ENCODE peak calls at places on chromosomes 5 and 9, in four cellular contexts. O is endodermal cell; Z is CD8-positive, alpha-beta T cell; R is cardiac muscle cell. X is an unnamed sample.

GRCh38 chr9:134066546-134066922 is 1.3 kb downstream of the BRD3 start:
- DNase-seq in R (peak), Z (no peak), O (no peak), X (peak)

GRCh38 chr5:149224282-149224681 is 47.4 kb upstream of the AFAP1L1 start:
- DNase-seq in Z (no peak), R (no peak), O (no peak), X (no peak)

GRCh38 chr9:118686940-118687339 is 682.3 kb downstream of the BRINP1 start:
- DNase-seq in Z (no peak), R (no peak), O (no peak), X (no peak)

GRCh38 chr5:52007230-52007858 is 624.1 kb downstream of the ISL1 start:
- DNase-seq in Z (no peak), O (peak), R (peak), X (peak)

GRCh38 chr5:171821286-171821685 is 35.7 kb downstream of the SMIM23 start:
- DNase-seq in Z (no peak), O (no peak), R (no peak), X (no peak)

GRCh38 chr9:3189113-3189861 is 336.5 kb downstream of the RFX3 start:
- DNase-seq in Z (no peak), R (no peak), O (no peak), X (no peak)

GRCh38 chr5:178431777-178432155 is 158.4 kb downstream of the COL23A1 start:
- DNase-seq in Z (no peak), O (no peak), R (no peak), X (no peak)

GRCh38 chr5:68215888-68216736 is 556 bp downstream of the PIK3R1 start:
- DNase-seq in R (peak), O (peak), Z (peak), X (peak)

GRCh38 chr5:142015781-142016533 is 3.1 kb upstream of the GNPDA1 start:
- DNase-seq in O (peak), Z (no peak), R (peak), X (peak)

GRCh38 chr9:3906437-3907213 is 380.8 kb upstream of the RFX3 start:
- DNase-seq in R (peak), Z (no peak), O (no peak), X (peak)

GRCh38 chr9:124721109-124721850 is 49.8 kb downstream of the NR6A1 start:
- DNase-seq in R (peak), O (peak), Z (no peak), X (no peak)

GRCh38 chr9:72353455-72354116 is 11.4 kb downstream of the ZFAND5 start:
- DNase-seq in O (no peak), R (no peak), Z (no peak), X (no peak)

GRCh38 chr9:126248680-126249079 is 77.9 kb upstream of the MVB12B start:
- DNase-seq in O (no peak), R (peak), Z (no peak), X (peak)

GRCh38 chr9:1535051-1535450 is 480.1 kb upstream of the SMARCA2 start:
- DNase-seq in Z (no peak), R (no peak), O (no peak), X (no peak)

GRCh38 chr5:128155793-128156192 is 72.2 kb downstream of the SLC12A2 start:
- DNase-seq in O (no peak), Z (no peak), R (no peak), X (no peak)

GRCh38 chr5:112232651-112233050 is 186.4 kb downstream of the EPB41L4A start:
- DNase-seq in O (no peak), R (no peak), Z (no peak), X (no peak)

GRCh38 chr9:27447036-27447700 is 76.9 kb upstream of the IFNK start:
- DNase-seq in R (no peak), Z (no peak), O (no peak), X (no peak)

GRCh38 chr9:4320021-4320420 is 20.2 kb upstream of the GLIS3 start:
- DNase-seq in R (no peak), O (no peak), Z (no peak), X (no peak)

GRCh38 chr5:141349917-141350619 is at the start of gene PCDHGB1:
- DNase-seq in R (peak), Z (no peak), O (peak), X (peak)

GRCh38 chr9:88106492-88106891 is 31.8 kb downstream of the SPATA31C2 start:
- DNase-seq in R (peak), Z (no peak), O (peak), X (peak)

GRCh38 chr5:75473463-75473862 is 38.0 kb downstream of the CERT1 start:
- DNase-seq in O (no peak), R (no peak), Z (no peak), X (no peak)

GRCh38 chr5:69105996-69106906 is 12.4 kb downstream of the SLC30A5 start:
- DNase-seq in O (no peak), R (no peak), Z (no peak), X (no peak)

GRCh38 chr9:127778280-127779135 is at the start of gene SH2D3C:
- DNase-seq in Z (no peak), O (no peak), R (peak), X (no peak)

GRCh38 chr9:87792831-87793288 is 66.9 kb downstream of the CTSL start:
- DNase-seq in R (peak), Z (no peak), O (peak), X (peak)

GRCh38 chr9:36844961-36845360 is 189.1 kb downstream of the PAX5 start:
- DNase-seq in O (no peak), R (no peak), Z (no peak), X (no peak)

GRCh38 chr5:77210091-77211012 is at the start of gene PDE8B:
- DNase-seq in Z (no peak), R (no peak), O (peak), X (no peak)

GRCh38 chr9:132878695-132879064 is at the start of gene SPACA9:
- DNase-seq in O (peak), R (peak), Z (no peak), X (peak)

GRCh38 chr5:157511656-157512644 is 51.9 kb downstream of the NIPAL4 start:
- DNase-seq in R (peak), O (no peak), Z (no peak), X (peak)

GRCh38 chr5:60522299-60522915 is 177.6 kb downstream of the DEPDC1B start:
- DNase-seq in Z (no peak), O (no peak), R (peak), X (no peak)

GRCh38 chr9:70952131-70952727 is 169.2 kb downstream of the TRPM3 start:
- DNase-seq in O (no peak), Z (no peak), R (peak), X (no peak)

GRCh38 chr9:113570749-113571711 is 107.5 kb downstream of the RGS3 start:
- DNase-seq in O (no peak), Z (no peak), R (peak), X (peak)

GRCh38 chr5:32174011-32174866 is at the start of gene GOLPH3:
- DNase-seq in R (peak), O (peak), Z (peak), X (peak)

GRCh38 chr5:88322785-88323184 is 54.1 kb upstream of the TMEM161B start:
- DNase-seq in Z (no peak), O (no peak), R (no peak), X (no peak)

GRCh38 chr9:130901498-130902203 is 5.0 kb upstream of the QRFP start:
- DNase-seq in R (no peak), O (no peak), Z (no peak), X (no peak)

DNA sequence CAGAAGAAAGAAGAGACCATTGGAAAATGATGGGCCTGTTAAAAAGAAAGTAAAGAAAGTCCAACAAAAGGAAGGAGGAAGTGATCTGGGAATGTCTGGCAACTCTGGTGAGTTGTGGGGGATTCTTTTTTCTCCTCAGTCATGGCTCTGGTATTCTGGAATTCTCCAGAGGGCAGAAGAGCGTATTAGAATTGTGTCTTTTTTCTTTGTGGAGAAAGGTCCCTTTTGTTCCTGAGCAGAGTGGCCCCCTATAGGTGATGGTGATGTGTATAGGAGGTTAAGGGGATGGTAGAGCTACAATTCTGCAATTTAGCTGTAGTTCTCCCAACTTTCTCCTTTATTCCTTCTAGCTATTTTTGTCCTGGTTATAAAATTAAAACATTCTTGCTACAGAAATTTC is 1.6 kb upstream of the DHFR start:
- DNase-seq in Z (no peak), O (no peak), R (no peak), X (no peak)
- TF ChIP-seq CTCF in Z (no peak), O (peak), R (no peak), X (no peak)

GRCh38 chr9:121764371-121764730 is 112.9 kb downstream of the DAB2IP start:
- DNase-seq in O (no peak), R (no peak), Z (no peak), X (no peak)
- H3K27ac ChIP-seq in O (no peak), R (peak), Z (no peak), X (peak)

GRCh38 chr5:134526483-134527155 is 1.1 kb downstream of the JADE2 start:
- DNase-seq in Z (peak), R (peak), O (peak), X (peak)
- TF ChIP-seq CTCF in Z (peak), R (peak), O (peak), X (no peak)

GRCh38 chr5:54757541-54757940 is 227.9 kb downstream of the ESM1 start:
- DNase-seq in R (no peak), Z (no peak), O (no peak), X (no peak)

GRCh38 chr5:54754878-54755277 is 230.5 kb downstream of the ESM1 start:
- DNase-seq in O (no peak), Z (no peak), R (no peak), X (no peak)

GRCh38 chr5:54756301-54756700 is 229.1 kb downstream of the ESM1 start:
- DNase-seq in Z (no peak), O (no peak), R (no peak), X (no peak)

GRCh38 chr5:54758038-54758437 is 227.4 kb downstream of the ESM1 start:
- DNase-seq in Z (no peak), R (peak), O (no peak), X (no peak)

GRCh38 chr5:54756796-54757402 is 228.5 kb downstream of the ESM1 start:
- DNase-seq in O (no peak), Z (no peak), R (no peak), X (no peak)
- H3K27ac ChIP-seq in O (no peak), Z (no peak), R (no peak), X (no peak)

GRCh38 chr9:84293001-84293798 is 47.4 kb downstream of the SLC28A3 start:
- DNase-seq in R (no peak), O (no peak), Z (no peak), X (no peak)

GRCh38 chr9:84296146-84296843 is 44.3 kb downstream of the SLC28A3 start:
- DNase-seq in Z (no peak), O (no peak), R (peak), X (no peak)

GRCh38 chr9:84300271-84300670 is 40.3 kb downstream of the SLC28A3 start:
- DNase-seq in O (peak), Z (no peak), R (peak), X (peak)

GRCh38 chr9:84297162-84297821 is 43.3 kb downstream of the SLC28A3 start:
- DNase-seq in O (no peak), R (peak), Z (no peak), X (no peak)

GRCh38 chr9:84294551-84294950 is 46.0 kb downstream of the SLC28A3 start:
- DNase-seq in Z (no peak), O (peak), R (no peak), X (no peak)
- TF ChIP-seq CTCF in Z (no peak), O (peak), R (no peak), X (no peak)

GRCh38 chr5:164336906-164337305 is 831.5 kb downstream of the MAT2B start:
- DNase-seq in O (no peak), Z (no peak), R (peak), X (no peak)
- H3K27ac ChIP-seq in O (no peak), Z (no peak), R (no peak), X (no peak)

X was measured in RWPE1.